ENCODE peak calls at places on chromosomes 2 and 18, in nine cellular contexts. One of them, this sample, is unnamed.

GRCh38 chr2:96251721-96252292 is 14.0 kb downstream of the TMEM127 start:
- DNase-seq in suprapubic skin: no peak
- DNase-seq in tibial nerve: no peak
- DNase-seq in PC-3: peak; percentile 70
- DNase-seq in GM23338: peak; percentile 28
- DNase-seq in cardiac muscle cell: peak; percentile 86
- DNase-seq in tibial artery: peak; percentile 93
- DNase-seq in PC-9: peak; percentile 80
- DNase-seq in GM23248: peak; percentile 81
- DNase-seq in this sample: peak; percentile 97

GRCh38 chr2:168136392-168136977 is 110.9 kb downstream of the STK39 start:
- DNase-seq in suprapubic skin: no peak
- DNase-seq in tibial nerve: no peak
- DNase-seq in PC-3: peak; percentile 80
- DNase-seq in GM23338: peak; percentile 59
- DNase-seq in cardiac muscle cell: no peak
- DNase-seq in tibial artery: no peak
- DNase-seq in PC-9: no peak
- DNase-seq in GM23248: peak; percentile 54
- DNase-seq in this sample: no peak

GRCh38 chr2:207937818-207938217 is 87.5 kb downstream of the PLEKHM3 start:
- DNase-seq in suprapubic skin: no peak
- DNase-seq in tibial nerve: no peak
- DNase-seq in PC-3: no peak
- DNase-seq in GM23338: no peak
- DNase-seq in cardiac muscle cell: no peak
- DNase-seq in tibial artery: no peak
- DNase-seq in PC-9: no peak
- DNase-seq in GM23248: no peak
- DNase-seq in this sample: no peak

GRCh38 chr2:134490535-134490934 is 228.3 kb downstream of the TMEM163 start:
- DNase-seq in suprapubic skin: no peak
- DNase-seq in tibial nerve: no peak
- DNase-seq in PC-3: no peak
- DNase-seq in GM23338: no peak
- DNase-seq in cardiac muscle cell: no peak
- DNase-seq in tibial artery: no peak
- DNase-seq in PC-9: no peak
- DNase-seq in GM23248: no peak
- DNase-seq in this sample: no peak

GRCh38 chr2:102754746-102755145 is 7.1 kb upstream of the TMEM182 start:
- DNase-seq in suprapubic skin: no peak
- DNase-seq in tibial nerve: no peak
- DNase-seq in PC-3: no peak
- DNase-seq in GM23338: no peak
- DNase-seq in cardiac muscle cell: no peak
- DNase-seq in tibial artery: no peak
- DNase-seq in PC-9: no peak
- DNase-seq in GM23248: no peak
- DNase-seq in this sample: no peak

GRCh38 chr18:62663731-62664336 is 51.5 kb upstream of the PHLPP1 start:
- DNase-seq in suprapubic skin: no peak
- DNase-seq in tibial nerve: no peak
- DNase-seq in PC-3: peak; percentile 80
- DNase-seq in GM23338: no peak
- DNase-seq in cardiac muscle cell: no peak
- DNase-seq in tibial artery: no peak
- DNase-seq in PC-9: peak; percentile 75
- DNase-seq in GM23248: peak; percentile 65
- DNase-seq in this sample: peak; percentile 75

GRCh38 chr2:150888337-150888736 is 373.3 kb downstream of the RBM43 start:
- DNase-seq in suprapubic skin: no peak
- DNase-seq in tibial nerve: no peak
- DNase-seq in PC-3: no peak
- DNase-seq in GM23338: no peak
- DNase-seq in cardiac muscle cell: no peak
- DNase-seq in tibial artery: no peak
- DNase-seq in PC-9: no peak
- DNase-seq in GM23248: peak; percentile 73
- DNase-seq in this sample: peak; percentile 53

GRCh38 chr2:45013229-45014015 is 4.2 kb upstream of the SIX2 start:
- DNase-seq in suprapubic skin: no peak
- DNase-seq in tibial nerve: no peak
- DNase-seq in PC-3: no peak
- DNase-seq in GM23338: peak; percentile 60
- DNase-seq in cardiac muscle cell: peak; percentile 28
- DNase-seq in tibial artery: no peak
- DNase-seq in PC-9: no peak
- DNase-seq in GM23248: peak; percentile 37
- DNase-seq in this sample: no peak

GRCh38 chr2:176122633-176123482 is at the start of gene HOXD9:
- DNase-seq in suprapubic skin: no peak
- DNase-seq in tibial nerve: peak; percentile 51
- DNase-seq in PC-3: no peak
- DNase-seq in GM23338: no peak
- DNase-seq in cardiac muscle cell: no peak
- DNase-seq in tibial artery: no peak
- DNase-seq in PC-9: no peak
- DNase-seq in GM23248: peak; percentile 91
- DNase-seq in this sample: no peak

GRCh38 chr2:240620859-240621258 is 4.4 kb upstream of the GPR35 start:
- DNase-seq in suprapubic skin: no peak
- DNase-seq in tibial nerve: no peak
- DNase-seq in PC-3: no peak
- DNase-seq in GM23338: no peak
- DNase-seq in cardiac muscle cell: no peak
- DNase-seq in tibial artery: no peak
- DNase-seq in PC-9: no peak
- DNase-seq in GM23248: no peak
- DNase-seq in this sample: no peak

GRCh38 chr2:199485732-199486335 is 28.1 kb upstream of the SATB2 start:
- DNase-seq in suprapubic skin: no peak
- DNase-seq in tibial nerve: no peak
- DNase-seq in PC-3: peak; percentile 81
- DNase-seq in GM23338: peak; percentile 87
- DNase-seq in cardiac muscle cell: peak; percentile 81
- DNase-seq in tibial artery: no peak
- DNase-seq in PC-9: no peak
- DNase-seq in GM23248: peak; percentile 74
- DNase-seq in this sample: peak; percentile 56

GRCh38 chr2:239275871-239276812 is 124.7 kb downstream of the HDAC4 start:
- DNase-seq in suprapubic skin: peak; percentile 90
- DNase-seq in tibial nerve: no peak
- DNase-seq in PC-3: no peak
- DNase-seq in GM23338: no peak
- DNase-seq in cardiac muscle cell: no peak
- DNase-seq in tibial artery: peak; percentile 76
- DNase-seq in PC-9: no peak
- DNase-seq in GM23248: peak; percentile 95
- DNase-seq in this sample: no peak

GRCh38 chr2:25228848-25229674 is 60.7 kb upstream of the POMC start:
- DNase-seq in suprapubic skin: no peak
- DNase-seq in tibial nerve: peak; percentile 34
- DNase-seq in PC-3: peak; percentile 83
- DNase-seq in GM23338: peak; percentile 94
- DNase-seq in cardiac muscle cell: peak; percentile 87
- DNase-seq in tibial artery: peak; percentile 79
- DNase-seq in PC-9: peak; percentile 61
- DNase-seq in GM23248: peak; percentile 89
- DNase-seq in this sample: peak; percentile 61

GRCh38 chr2:151302879-151303278 is 13.4 kb upstream of the NMI start:
- DNase-seq in suprapubic skin: no peak
- DNase-seq in tibial nerve: no peak
- DNase-seq in PC-3: no peak
- DNase-seq in GM23338: no peak
- DNase-seq in cardiac muscle cell: no peak
- DNase-seq in tibial artery: no peak
- DNase-seq in PC-9: no peak
- DNase-seq in GM23248: peak; percentile 92
- DNase-seq in this sample: peak; percentile 79

GRCh38 chr2:60364441-60364840 is 189.0 kb downstream of the BCL11A start:
- DNase-seq in suprapubic skin: no peak
- DNase-seq in tibial nerve: no peak
- DNase-seq in PC-3: no peak
- DNase-seq in GM23338: no peak
- DNase-seq in cardiac muscle cell: no peak
- DNase-seq in tibial artery: no peak
- DNase-seq in PC-9: no peak
- DNase-seq in GM23248: no peak
- DNase-seq in this sample: no peak

GRCh38 chr2:110819711-110820110 is 87.3 kb downstream of the ACOXL start:
- DNase-seq in suprapubic skin: no peak
- DNase-seq in tibial nerve: no peak
- DNase-seq in PC-3: no peak
- DNase-seq in GM23338: no peak
- DNase-seq in cardiac muscle cell: no peak
- DNase-seq in tibial artery: no peak
- DNase-seq in PC-9: no peak
- DNase-seq in GM23248: no peak
- DNase-seq in this sample: no peak

GRCh38 chr2:30239308-30240161 is 8.2 kb downstream of the LBH start:
- DNase-seq in suprapubic skin: peak; percentile 87
- DNase-seq in tibial nerve: peak; percentile 53
- DNase-seq in PC-3: peak; percentile 69
- DNase-seq in GM23338: peak; percentile 84
- DNase-seq in cardiac muscle cell: peak; percentile 63
- DNase-seq in tibial artery: peak; percentile 94
- DNase-seq in PC-9: peak; percentile 52
- DNase-seq in GM23248: peak; percentile 90
- DNase-seq in this sample: peak; percentile 52

GRCh38 chr2:236090027-236090382 is 78.2 kb downstream of the GBX2 start:
- DNase-seq in suprapubic skin: no peak
- DNase-seq in tibial nerve: no peak
- DNase-seq in PC-3: no peak
- DNase-seq in GM23338: no peak
- DNase-seq in cardiac muscle cell: no peak
- DNase-seq in tibial artery: no peak
- DNase-seq in PC-9: no peak
- DNase-seq in GM23248: no peak
- DNase-seq in this sample: no peak

GRCh38 chr2:43484323-43484930 is 111.4 kb downstream of the THADA start:
- DNase-seq in suprapubic skin: no peak
- DNase-seq in tibial nerve: no peak
- DNase-seq in PC-3: peak; percentile 79
- DNase-seq in GM23338: peak; percentile 90
- DNase-seq in cardiac muscle cell: peak; percentile 81
- DNase-seq in tibial artery: no peak
- DNase-seq in PC-9: peak; percentile 78
- DNase-seq in GM23248: peak; percentile 77
- DNase-seq in this sample: peak; percentile 23
- H3K27ac ChIP-seq in suprapubic skin: no peak overlapping the region
- H3K27ac ChIP-seq in tibial nerve: peak overlapping the region; percentile 61
- H3K27ac ChIP-seq in PC-3: no peak overlapping the region
- H3K27ac ChIP-seq in GM23338: no peak overlapping the region
- H3K27ac ChIP-seq in cardiac muscle cell: no peak overlapping the region
- H3K27ac ChIP-seq in tibial artery: peak overlapping the region; percentile 65
- H3K27ac ChIP-seq in PC-9: no peak overlapping the region
- H3K27ac ChIP-seq in GM23248: no peak overlapping the region
- H3K27ac ChIP-seq in this sample: no peak overlapping the region

GRCh38 chr2:161415467-161416293 is 417 bp upstream of the TBR1 start:
- DNase-seq in suprapubic skin: no peak
- DNase-seq in tibial nerve: no peak
- DNase-seq in PC-3: no peak
- DNase-seq in GM23338: peak; percentile 42
- DNase-seq in cardiac muscle cell: no peak
- DNase-seq in tibial artery: no peak
- DNase-seq in PC-9: no peak
- DNase-seq in GM23248: no peak
- DNase-seq in this sample: no peak
- H3K4me3 ChIP-seq in suprapubic skin: peak overlapping the region; percentile 54
- H3K4me3 ChIP-seq in tibial nerve: no peak overlapping the region
- H3K4me3 ChIP-seq in PC-3: peak overlapping the region; percentile 65
- H3K4me3 ChIP-seq in GM23338: peak overlapping the region; percentile 63
- H3K4me3 ChIP-seq in cardiac muscle cell: no peak overlapping the region
- H3K4me3 ChIP-seq in tibial artery: peak overlapping the region; percentile 58
- H3K4me3 ChIP-seq in PC-9: no peak overlapping the region
- H3K4me3 ChIP-seq in GM23248: peak overlapping the region; percentile 63
- H3K4me3 ChIP-seq in this sample: no peak overlapping the region

DNA sequence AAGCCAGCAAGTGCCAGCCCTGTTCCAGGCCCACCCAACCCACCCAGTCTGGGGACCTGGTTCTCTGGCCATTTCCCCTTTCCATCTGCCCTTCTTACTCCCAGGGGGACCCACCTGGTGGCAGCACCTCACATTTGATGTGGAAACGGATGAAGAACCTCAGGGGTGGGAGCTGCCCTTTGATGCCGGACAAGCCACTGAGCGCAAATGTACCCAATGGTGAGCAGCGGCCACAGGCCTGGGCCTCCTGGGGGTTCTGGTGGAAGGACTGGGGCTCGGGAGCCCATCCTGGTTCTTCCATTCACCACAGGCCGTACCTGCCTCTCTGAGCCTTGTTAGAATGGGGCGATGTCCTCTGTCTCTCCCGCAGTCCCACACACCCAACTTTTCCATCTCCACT is 84.7 kb downstream of the EPAS1 start:
- DNase-seq in suprapubic skin: no peak
- DNase-seq in tibial nerve: no peak
- DNase-seq in PC-3: no peak
- DNase-seq in GM23338: no peak
- DNase-seq in cardiac muscle cell: no peak
- DNase-seq in tibial artery: no peak
- DNase-seq in PC-9: no peak
- DNase-seq in GM23248: no peak
- DNase-seq in this sample: no peak
- H3K36me3 ChIP-seq in suprapubic skin: peaks cover 84% of the 10 kb centered on the region
- H3K36me3 ChIP-seq in tibial nerve: peaks cover 77% of the 10 kb centered on the region
- H3K36me3 ChIP-seq in PC-3: peaks cover 22% of the 10 kb centered on the region
- H3K36me3 ChIP-seq in GM23338: no peaks in the 10 kb centered on the region
- H3K36me3 ChIP-seq in cardiac muscle cell: no peaks in the 10 kb centered on the region
- H3K36me3 ChIP-seq in tibial artery: peaks cover 86% of the 10 kb centered on the region
- H3K36me3 ChIP-seq in PC-9: peaks cover 42% of the 10 kb centered on the region
- H3K36me3 ChIP-seq in GM23248: peaks cover 34% of the 10 kb centered on the region
- H3K36me3 ChIP-seq in this sample: peaks cover 86% of the 10 kb centered on the region

GRCh38 chr2:88128654-88129312 is 921 bp upstream of the FABP1 start:
- DNase-seq in suprapubic skin: no peak
- DNase-seq in tibial nerve: no peak
- DNase-seq in PC-3: no peak
- DNase-seq in GM23338: no peak
- DNase-seq in cardiac muscle cell: no peak
- DNase-seq in tibial artery: no peak
- DNase-seq in PC-9: no peak
- DNase-seq in GM23248: no peak
- DNase-seq in this sample: no peak

GRCh38 chr2:88131999-88132368 is 4.1 kb upstream of the FABP1 start:
- DNase-seq in suprapubic skin: no peak
- DNase-seq in tibial nerve: no peak
- DNase-seq in PC-3: no peak
- DNase-seq in GM23338: no peak
- DNase-seq in cardiac muscle cell: no peak
- DNase-seq in tibial artery: no peak
- DNase-seq in PC-9: no peak
- DNase-seq in GM23248: no peak
- DNase-seq in this sample: no peak

GRCh38 chr2:88129313-88129959 is 1.6 kb upstream of the FABP1 start:
- DNase-seq in suprapubic skin: no peak
- DNase-seq in tibial nerve: no peak
- DNase-seq in PC-3: no peak
- DNase-seq in GM23338: no peak
- DNase-seq in cardiac muscle cell: no peak
- DNase-seq in tibial artery: no peak
- DNase-seq in PC-9: no peak
- DNase-seq in GM23248: no peak
- DNase-seq in this sample: no peak

GRCh38 chr2:88133875-88134274 is 6.0 kb upstream of the FABP1 start:
- DNase-seq in suprapubic skin: no peak
- DNase-seq in tibial nerve: no peak
- DNase-seq in PC-3: no peak
- DNase-seq in GM23338: no peak
- DNase-seq in cardiac muscle cell: no peak
- DNase-seq in tibial artery: no peak
- DNase-seq in PC-9: no peak
- DNase-seq in GM23248: no peak
- DNase-seq in this sample: no peak

GRCh38 chr2:88131201-88131998 is 3.5 kb upstream of the FABP1 start:
- DNase-seq in suprapubic skin: no peak
- DNase-seq in tibial nerve: no peak
- DNase-seq in PC-3: no peak
- DNase-seq in GM23338: no peak
- DNase-seq in cardiac muscle cell: peak; percentile 20
- DNase-seq in tibial artery: no peak
- DNase-seq in PC-9: no peak
- DNase-seq in GM23248: no peak
- DNase-seq in this sample: no peak
- H3K27ac ChIP-seq in suprapubic skin: no peak overlapping the region
- H3K27ac ChIP-seq in tibial nerve: no peak overlapping the region
- H3K27ac ChIP-seq in PC-3: no peak overlapping the region
- H3K27ac ChIP-seq in GM23338: no peak overlapping the region
- H3K27ac ChIP-seq in cardiac muscle cell: no peak overlapping the region
- H3K27ac ChIP-seq in tibial artery: no peak overlapping the region
- H3K27ac ChIP-seq in PC-9: no peak overlapping the region
- H3K27ac ChIP-seq in GM23248: no peak overlapping the region
- H3K27ac ChIP-seq in this sample: no peak overlapping the region

This sample was measured in brain microvascular endothelial cell.